ENCODE peak calls at places on chromosome 20, in eight cellular contexts. T, A, H, S, B, G, Q and R are unnamed samples.

GRCh38 chr20:56360133-56360898 is 1.5 kb downstream of the FAM210B start:
- DNase-seq in T (no peak), A (no peak), H (no peak), S (no peak), B (no peak), G (peak), Q (no peak), R (no peak)

GRCh38 chr20:63321148-63321831 is 28.3 kb downstream of the COL20A1 start:
- DNase-seq in T (no peak), A (no peak), H (peak), S (peak), B (no peak), G (peak), Q (peak), R (no peak)

GRCh38 chr20:45098096-45098773 is 2.7 kb downstream of the KCNS1 start:
- DNase-seq in T (no peak), A (peak), H (no peak), S (no peak), B (no peak), G (peak), Q (no peak), R (peak)

GRCh38 chr20:7151666-7152065 is 384.2 kb downstream of the BMP2 start:
- DNase-seq in T (no peak), A (no peak), H (peak), S (no peak), B (peak), G (no peak), Q (no peak), R (no peak)

GRCh38 chr20:53208110-53208908 is 236.2 kb downstream of the TSHZ2 start:
- DNase-seq in T (no peak), A (no peak), H (no peak), S (no peak), B (no peak), G (no peak), Q (no peak), R (no peak)

GRCh38 chr20:1154734-1155133 is 30.0 kb downstream of the TMEM74B start:
- DNase-seq in T (no peak), A (no peak), H (no peak), S (no peak), B (no peak), G (no peak), Q (no peak), R (no peak)

GRCh38 chr20:36835453-36836198 is 40.3 kb upstream of the TLDC2 start:
- DNase-seq in T (peak), A (peak), H (peak), S (peak), B (peak), G (peak), Q (peak), R (peak)

GRCh38 chr20:63846128-63846771 is 15.0 kb upstream of the ABHD16B start:
- DNase-seq in T (no peak), A (no peak), H (no peak), S (peak), B (no peak), G (peak), Q (peak), R (no peak)

GRCh38 chr20:41424025-41424424 is 57.4 kb upstream of the EMILIN3 start:
- DNase-seq in T (no peak), A (no peak), H (no peak), S (no peak), B (no peak), G (no peak), Q (no peak), R (no peak)

GRCh38 chr20:34240698-34241615 is at the start of gene ASIP:
- DNase-seq in T (no peak), A (no peak), H (no peak), S (no peak), B (no peak), G (no peak), Q (no peak), R (no peak)

GRCh38 chr20:57262244-57263126 is 4.0 kb downstream of the BMP7 start:
- DNase-seq in T (no peak), A (no peak), H (no peak), S (no peak), B (no peak), G (no peak), Q (no peak), R (no peak)

GRCh38 chr20:45469336-45470261 is at the start of gene WFDC2:
- DNase-seq in T (no peak), A (peak), H (no peak), S (no peak), B (no peak), G (no peak), Q (no peak), R (no peak)

GRCh38 chr20:38458314-38458713 is 14.3 kb upstream of the RALGAPB start:
- DNase-seq in T (no peak), A (no peak), H (no peak), S (no peak), B (no peak), G (no peak), Q (no peak), R (no peak)

GRCh38 chr20:57414867-57415592 is 23.8 kb downstream of the RBM38 start:
- DNase-seq in T (no peak), A (no peak), H (no peak), S (no peak), B (no peak), G (peak), Q (no peak), R (no peak)

GRCh38 chr20:30168025-30168799 is 1089.3 kb upstream of the DEFB115 start:
- DNase-seq in T (peak), A (no peak), H (no peak), S (peak), B (no peak), G (peak), Q (peak), R (peak)

GRCh38 chr20:45037050-45037449 is 63.9 kb downstream of the KCNS1 start:
- DNase-seq in T (no peak), A (peak), H (peak), S (peak), B (peak), G (no peak), Q (no peak), R (no peak)

GRCh38 chr20:1242530-1242929 is 16.7 kb downstream of the RAD21L1 start:
- DNase-seq in T (no peak), A (no peak), H (peak), S (no peak), B (peak), G (no peak), Q (no peak), R (no peak)

GRCh38 chr20:21111416-21111815 is 5.3 kb upstream of the LINC00237 start:
- DNase-seq in T (no peak), A (no peak), H (no peak), S (no peak), B (no peak), G (no peak), Q (no peak), R (no peak)

GRCh38 chr20:43514062-43514971 is 6.8 kb downstream of the L3MBTL1 start:
- DNase-seq in T (peak), A (peak), H (peak), S (peak), B (peak), G (peak), Q (peak), R (peak)

GRCh38 chr20:37437676-37438075 is 83.4 kb upstream of the NNAT start:
- DNase-seq in T (no peak), A (no peak), H (no peak), S (no peak), B (no peak), G (no peak), Q (no peak), R (no peak)

GRCh38 chr20:44720994-44721784 is 6.0 kb downstream of the CCN5 start:
- DNase-seq in T (no peak), A (peak), H (peak), S (peak), B (peak), G (no peak), Q (peak), R (no peak)

GRCh38 chr20:47198254-47198671 is 158.2 kb downstream of the ZMYND8 start:
- DNase-seq in T (no peak), A (no peak), H (no peak), S (no peak), B (peak), G (no peak), Q (no peak), R (peak)

GRCh38 chr20:38445901-38446425 is 10.8 kb upstream of the SNHG17 start:
- DNase-seq in T (no peak), A (no peak), H (no peak), S (no peak), B (no peak), G (no peak), Q (no peak), R (no peak)

GRCh38 chr20:59207742-59208357 is 44.2 kb downstream of the ZNF831 start:
- DNase-seq in T (peak), A (peak), H (no peak), S (no peak), B (peak), G (peak), Q (no peak), R (peak)

GRCh38 chr20:19820520-19821211 is 62.6 kb downstream of the RIN2 start:
- DNase-seq in T (no peak), A (no peak), H (no peak), S (no peak), B (no peak), G (no peak), Q (no peak), R (no peak)

GRCh38 chr20:20732641-20733040 is 20.2 kb upstream of the RALGAPA2 start:
- DNase-seq in T (no peak), A (no peak), H (no peak), S (no peak), B (peak), G (no peak), Q (no peak), R (no peak)

GRCh38 chr20:16062661-16063591 is 510.3 kb downstream of the KIF16B start:
- DNase-seq in T (no peak), A (no peak), H (peak), S (no peak), B (peak), G (no peak), Q (no peak), R (no peak)

GRCh38 chr20:46253391-46253790 is 54.9 kb downstream of the CDH22 start:
- DNase-seq in T (no peak), A (peak), H (no peak), S (no peak), B (no peak), G (no peak), Q (no peak), R (no peak)

GRCh38 chr20:8602389-8603116 is 466.3 kb upstream of the PLCB4 start:
- DNase-seq in T (no peak), A (no peak), H (no peak), S (no peak), B (no peak), G (no peak), Q (no peak), R (peak)

GRCh38 chr20:36309643-36310042 is 3.5 kb downstream of the DLGAP4 start:
- DNase-seq in T (no peak), A (no peak), H (no peak), S (no peak), B (no peak), G (no peak), Q (no peak), R (no peak)

GRCh38 chr20:57457243-57457761 is 66.1 kb downstream of the RBM38 start:
- DNase-seq in T (no peak), A (no peak), H (no peak), S (no peak), B (no peak), G (no peak), Q (peak), R (no peak)

GRCh38 chr20:9220874-9221547 is 152.1 kb downstream of the PLCB4 start:
- DNase-seq in T (no peak), A (no peak), H (peak), S (no peak), B (no peak), G (no peak), Q (no peak), R (no peak)

GRCh38 chr20:15700147-15700765 is 873.0 kb downstream of the KIF16B start:
- DNase-seq in T (no peak), A (no peak), H (no peak), S (no peak), B (peak), G (no peak), Q (no peak), R (no peak)

GRCh38 chr20:62267543-62267942 is 29.2 kb downstream of the OSBPL2 start:
- DNase-seq in T (no peak), A (no peak), H (no peak), S (no peak), B (no peak), G (no peak), Q (no peak), R (no peak)

GRCh38 chr20:703426-703825 is 27.8 kb upstream of the SCRT2 start:
- DNase-seq in T (no peak), A (no peak), H (no peak), S (no peak), B (no peak), G (no peak), Q (peak), R (no peak)

GRCh38 chr20:64111841-64112641 is 4.7 kb upstream of the NPBWR2 start:
- DNase-seq in T (no peak), A (peak), H (no peak), S (no peak), B (no peak), G (no peak), Q (peak), R (no peak)

GRCh38 chr20:1118336-1119127 is at the start of gene PSMF1:
- DNase-seq in T (peak), A (peak), H (peak), S (peak), B (peak), G (peak), Q (peak), R (peak)

GRCh38 chr20:2652724-2653510 is 485 bp downstream of the NOP56 start:
- DNase-seq in T (peak), A (no peak), H (no peak), S (no peak), B (peak), G (no peak), Q (peak), R (peak)

GRCh38 chr20:62350098-62350628 is 16.9 kb downstream of the LAMA5 start:
- DNase-seq in T (no peak), A (peak), H (no peak), S (no peak), B (peak), G (peak), Q (no peak), R (no peak)

GRCh38 chr20:41998539-41999341 is 380.6 kb upstream of the CHD6 start:
- DNase-seq in T (no peak), A (no peak), H (no peak), S (no peak), B (no peak), G (no peak), Q (no peak), R (no peak)

GRCh38 chr20:49319204-49319809 is 41.5 kb upstream of the ZNFX1 start:
- DNase-seq in T (no peak), A (no peak), H (no peak), S (no peak), B (no peak), G (no peak), Q (no peak), R (no peak)

GRCh38 chr20:49320460-49320859 is 42.6 kb upstream of the ZNFX1 start:
- DNase-seq in T (no peak), A (no peak), H (no peak), S (no peak), B (peak), G (no peak), Q (no peak), R (no peak)

GRCh38 chr20:49325981-49326380 is 48.1 kb upstream of the ZNFX1 start:
- DNase-seq in T (no peak), A (no peak), H (peak), S (no peak), B (no peak), G (no peak), Q (no peak), R (no peak)

GRCh38 chr20:49324306-49324705 is 46.4 kb upstream of the ZNFX1 start:
- DNase-seq in T (no peak), A (no peak), H (no peak), S (no peak), B (no peak), G (no peak), Q (no peak), R (no peak)

GRCh38 chr20:49323622-49324238 is 45.9 kb upstream of the ZNFX1 start:
- DNase-seq in T (no peak), A (no peak), H (peak), S (no peak), B (peak), G (no peak), Q (no peak), R (peak)
- TF ChIP-seq CTCF in T (peak), A (peak), H (peak), S (no peak), B (peak), G (no peak), Q (no peak), R (peak)

DNA sequence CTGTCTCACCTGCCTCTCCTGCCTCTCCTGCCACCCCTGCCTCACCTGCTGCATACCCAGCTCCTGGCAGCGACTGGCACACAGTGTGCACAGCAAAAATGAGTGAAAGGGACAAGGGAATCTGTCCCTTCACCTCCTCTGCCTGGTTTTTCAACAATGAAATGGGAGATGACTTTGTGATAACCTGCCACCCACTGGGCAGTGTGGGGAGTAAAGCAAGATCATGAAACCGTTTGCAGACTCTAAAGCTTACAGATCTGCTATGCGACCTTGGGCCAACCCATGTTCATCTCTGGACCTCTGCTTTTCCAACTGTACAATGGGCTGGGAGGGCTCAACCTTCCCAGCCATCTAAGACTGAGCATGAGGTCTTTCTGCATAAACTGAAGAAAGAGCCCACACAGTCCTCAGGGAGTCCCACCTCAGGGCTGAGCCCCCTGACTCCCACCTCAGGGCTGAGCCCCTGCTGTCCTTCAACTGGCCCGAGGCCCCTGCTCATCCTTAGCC is 81.1 kb downstream of the RIPOR3 start:
- DNase-seq in T (no peak), A (no peak), H (no peak), S (no peak), B (no peak), G (no peak), Q (no peak), R (no peak)
- TF ChIP-seq CTCF in T (no peak), A (no peak), H (no peak), S (no peak), B (no peak), G (peak), Q (no peak), R (no peak)

GRCh38 chr20:25696384-25697131 is at the start of gene ZNF337:
- DNase-seq in T (peak), A (peak), H (peak), S (peak), B (peak), G (peak), Q (peak), R (peak)
- TF ChIP-seq CTCF in T (no peak), A (no peak), H (peak), S (no peak), B (no peak), G (no peak), Q (peak), R (no peak)

GRCh38 chr20:10647471-10647870 is 26.3 kb downstream of the JAG1 start:
- DNase-seq in T (no peak), A (no peak), H (no peak), S (no peak), B (no peak), G (no peak), Q (peak), R (peak)
- TF ChIP-seq CTCF in T (no peak), A (no peak), H (no peak), S (no peak), B (peak), G (peak), Q (peak), R (no peak)

GRCh38 chr20:23200914-23201313 is 114.8 kb upstream of the CD93 start:
- DNase-seq in T (no peak), A (peak), H (no peak), S (no peak), B (peak), G (no peak), Q (no peak), R (peak)
- TF ChIP-seq CTCF in T (no peak), A (peak), H (peak), S (no peak), B (peak), G (no peak), Q (peak), R (no peak)

GRCh38 chr20:32080783-32081182 is 28.7 kb upstream of the TM9SF4 start:
- DNase-seq in T (no peak), A (no peak), H (no peak), S (no peak), B (no peak), G (no peak), Q (no peak), R (no peak)
- TF ChIP-seq CTCF in T (no peak), A (no peak), H (no peak), S (no peak), B (no peak), G (no peak), Q (no peak), R (no peak)

GRCh38 chr20:25478889-25479568 is 71.6 kb downstream of the GINS1 start:
- DNase-seq in T (no peak), A (no peak), H (no peak), S (no peak), B (no peak), G (no peak), Q (no peak), R (no peak)
- TF ChIP-seq CTCF in T (no peak), A (no peak), H (no peak), S (no peak), B (no peak), G (no peak), Q (no peak), R (no peak)